ENCODE peak calls at places on chromosomes 2 and 18, in seven cellular contexts. One of them, this sample, is unnamed.

GRCh38 chr18:35756506-35757117 is 175.1 kb downstream of the GALNT1 start:
- DNase-seq in T-cell: peak
- DNase-seq in activated T-cell treated with anti-CD3 and anti-CD28 coated beads for 1 hour: peak
- DNase-seq in NCI-H146: peak
- DNase-seq in SHP77: peak
- DNase-seq in left ventricle myocardium inferior: no peak
- DNase-seq in anterior cingulate cortex: no peak
- DNase-seq in this sample: peak

GRCh38 chr2:19358242-19359020 is at the start of gene OSR1:
- DNase-seq in T-cell: no peak
- DNase-seq in activated T-cell treated with anti-CD3 and anti-CD28 coated beads for 1 hour: no peak
- DNase-seq in NCI-H146: no peak
- DNase-seq in SHP77: no peak
- DNase-seq in left ventricle myocardium inferior: peak
- DNase-seq in anterior cingulate cortex: no peak
- DNase-seq in this sample: no peak

GRCh38 chr18:62957885-62958472 is 242.6 kb downstream of the PHLPP1 start:
- DNase-seq in T-cell: peak
- DNase-seq in activated T-cell treated with anti-CD3 and anti-CD28 coated beads for 1 hour: peak
- DNase-seq in NCI-H146: peak
- DNase-seq in SHP77: peak
- DNase-seq in left ventricle myocardium inferior: no peak
- DNase-seq in anterior cingulate cortex: no peak
- DNase-seq in this sample: peak

GRCh38 chr2:191617589-191617988 is 60.3 kb upstream of the NABP1 start:
- DNase-seq in T-cell: peak
- DNase-seq in activated T-cell treated with anti-CD3 and anti-CD28 coated beads for 1 hour: peak
- DNase-seq in NCI-H146: no peak
- DNase-seq in SHP77: no peak
- DNase-seq in left ventricle myocardium inferior: no peak
- DNase-seq in anterior cingulate cortex: no peak
- DNase-seq in this sample: peak

GRCh38 chr2:225464346-225465025 is 65.0 kb downstream of the NYAP2 start:
- DNase-seq in T-cell: no peak
- DNase-seq in activated T-cell treated with anti-CD3 and anti-CD28 coated beads for 1 hour: no peak
- DNase-seq in NCI-H146: no peak
- DNase-seq in SHP77: peak
- DNase-seq in left ventricle myocardium inferior: no peak
- DNase-seq in anterior cingulate cortex: no peak
- DNase-seq in this sample: peak

GRCh38 chr18:23495723-23496440 is 7.4 kb upstream of the RMC1 start:
- DNase-seq in T-cell: no peak
- DNase-seq in activated T-cell treated with anti-CD3 and anti-CD28 coated beads for 1 hour: no peak
- DNase-seq in NCI-H146: peak
- DNase-seq in SHP77: peak
- DNase-seq in left ventricle myocardium inferior: peak
- DNase-seq in anterior cingulate cortex: no peak
- DNase-seq in this sample: no peak

GRCh38 chr2:182668671-182669070 is 47.4 kb upstream of the DNAJC10 start:
- DNase-seq in T-cell: no peak
- DNase-seq in activated T-cell treated with anti-CD3 and anti-CD28 coated beads for 1 hour: no peak
- DNase-seq in NCI-H146: peak
- DNase-seq in SHP77: peak
- DNase-seq in left ventricle myocardium inferior: no peak
- DNase-seq in anterior cingulate cortex: no peak
- DNase-seq in this sample: no peak

GRCh38 chr2:109217362-109218086 is 88.5 kb downstream of the SH3RF3 start:
- DNase-seq in T-cell: no peak
- DNase-seq in activated T-cell treated with anti-CD3 and anti-CD28 coated beads for 1 hour: no peak
- DNase-seq in NCI-H146: no peak
- DNase-seq in SHP77: no peak
- DNase-seq in left ventricle myocardium inferior: no peak
- DNase-seq in anterior cingulate cortex: no peak
- DNase-seq in this sample: no peak

GRCh38 chr18:23593720-23594119 is 7.4 kb upstream of the NPC1 start:
- DNase-seq in T-cell: no peak
- DNase-seq in activated T-cell treated with anti-CD3 and anti-CD28 coated beads for 1 hour: no peak
- DNase-seq in NCI-H146: no peak
- DNase-seq in SHP77: no peak
- DNase-seq in left ventricle myocardium inferior: no peak
- DNase-seq in anterior cingulate cortex: no peak
- DNase-seq in this sample: no peak

GRCh38 chr2:147630585-147630984 is 214.2 kb upstream of the ACVR2A start:
- DNase-seq in T-cell: no peak
- DNase-seq in activated T-cell treated with anti-CD3 and anti-CD28 coated beads for 1 hour: no peak
- DNase-seq in NCI-H146: no peak
- DNase-seq in SHP77: no peak
- DNase-seq in left ventricle myocardium inferior: no peak
- DNase-seq in anterior cingulate cortex: no peak
- DNase-seq in this sample: no peak

GRCh38 chr2:68765739-68766377 is 31.2 kb downstream of the ARHGAP25 start:
- DNase-seq in T-cell: no peak
- DNase-seq in activated T-cell treated with anti-CD3 and anti-CD28 coated beads for 1 hour: no peak
- DNase-seq in NCI-H146: no peak
- DNase-seq in SHP77: no peak
- DNase-seq in left ventricle myocardium inferior: no peak
- DNase-seq in anterior cingulate cortex: no peak
- DNase-seq in this sample: no peak

GRCh38 chr2:139317259-139317658 is 537.1 kb upstream of the NXPH2 start:
- DNase-seq in T-cell: no peak
- DNase-seq in activated T-cell treated with anti-CD3 and anti-CD28 coated beads for 1 hour: no peak
- DNase-seq in NCI-H146: no peak
- DNase-seq in SHP77: no peak
- DNase-seq in left ventricle myocardium inferior: no peak
- DNase-seq in anterior cingulate cortex: no peak
- DNase-seq in this sample: no peak

GRCh38 chr2:219399716-219400478 is 12.2 kb upstream of the DNPEP start:
- DNase-seq in T-cell: no peak
- DNase-seq in activated T-cell treated with anti-CD3 and anti-CD28 coated beads for 1 hour: no peak
- DNase-seq in NCI-H146: peak
- DNase-seq in SHP77: no peak
- DNase-seq in left ventricle myocardium inferior: no peak
- DNase-seq in anterior cingulate cortex: no peak
- DNase-seq in this sample: no peak

GRCh38 chr2:148814853-148815419 is 60.1 kb upstream of the KIF5C start:
- DNase-seq in T-cell: no peak
- DNase-seq in activated T-cell treated with anti-CD3 and anti-CD28 coated beads for 1 hour: no peak
- DNase-seq in NCI-H146: no peak
- DNase-seq in SHP77: no peak
- DNase-seq in left ventricle myocardium inferior: no peak
- DNase-seq in anterior cingulate cortex: no peak
- DNase-seq in this sample: no peak

GRCh38 chr2:215750763-215751162 is 262.6 kb downstream of the MREG start:
- DNase-seq in T-cell: peak
- DNase-seq in activated T-cell treated with anti-CD3 and anti-CD28 coated beads for 1 hour: no peak
- DNase-seq in NCI-H146: no peak
- DNase-seq in SHP77: no peak
- DNase-seq in left ventricle myocardium inferior: no peak
- DNase-seq in anterior cingulate cortex: no peak
- DNase-seq in this sample: no peak

GRCh38 chr2:49306925-49307324 is 152.6 kb upstream of the FSHR start:
- DNase-seq in T-cell: no peak
- DNase-seq in activated T-cell treated with anti-CD3 and anti-CD28 coated beads for 1 hour: no peak
- DNase-seq in NCI-H146: peak
- DNase-seq in SHP77: no peak
- DNase-seq in left ventricle myocardium inferior: no peak
- DNase-seq in anterior cingulate cortex: no peak
- DNase-seq in this sample: no peak

GRCh38 chr2:96336873-96337272 is 1.3 kb downstream of the NCAPH start:
- DNase-seq in T-cell: no peak
- DNase-seq in activated T-cell treated with anti-CD3 and anti-CD28 coated beads for 1 hour: no peak
- DNase-seq in NCI-H146: no peak
- DNase-seq in SHP77: no peak
- DNase-seq in left ventricle myocardium inferior: no peak
- DNase-seq in anterior cingulate cortex: no peak
- DNase-seq in this sample: no peak

GRCh38 chr2:146821836-146822316 is 1023.0 kb upstream of the ACVR2A start:
- DNase-seq in T-cell: no peak
- DNase-seq in activated T-cell treated with anti-CD3 and anti-CD28 coated beads for 1 hour: no peak
- DNase-seq in NCI-H146: no peak
- DNase-seq in SHP77: no peak
- DNase-seq in left ventricle myocardium inferior: no peak
- DNase-seq in anterior cingulate cortex: no peak
- DNase-seq in this sample: no peak

GRCh38 chr2:156565066-156565710 is 129.0 kb downstream of the GPD2 start:
- DNase-seq in T-cell: no peak
- DNase-seq in activated T-cell treated with anti-CD3 and anti-CD28 coated beads for 1 hour: no peak
- DNase-seq in NCI-H146: no peak
- DNase-seq in SHP77: no peak
- DNase-seq in left ventricle myocardium inferior: no peak
- DNase-seq in anterior cingulate cortex: no peak
- DNase-seq in this sample: no peak

GRCh38 chr2:207163815-207164747 is 1.7 kb downstream of the KLF7 start:
- DNase-seq in T-cell: no peak
- DNase-seq in activated T-cell treated with anti-CD3 and anti-CD28 coated beads for 1 hour: no peak
- DNase-seq in NCI-H146: peak
- DNase-seq in SHP77: no peak
- DNase-seq in left ventricle myocardium inferior: peak
- DNase-seq in anterior cingulate cortex: peak
- DNase-seq in this sample: peak

GRCh38 chr2:195251221-195251620 is 405.8 kb upstream of the SLC39A10 start:
- DNase-seq in T-cell: no peak
- DNase-seq in activated T-cell treated with anti-CD3 and anti-CD28 coated beads for 1 hour: no peak
- DNase-seq in NCI-H146: no peak
- DNase-seq in SHP77: no peak
- DNase-seq in left ventricle myocardium inferior: no peak
- DNase-seq in anterior cingulate cortex: no peak
- DNase-seq in this sample: no peak

GRCh38 chr2:113980946-113981345 is 91.1 kb downstream of the ACTR3 start:
- DNase-seq in T-cell: no peak
- DNase-seq in activated T-cell treated with anti-CD3 and anti-CD28 coated beads for 1 hour: no peak
- DNase-seq in NCI-H146: no peak
- DNase-seq in SHP77: no peak
- DNase-seq in left ventricle myocardium inferior: peak
- DNase-seq in anterior cingulate cortex: no peak
- DNase-seq in this sample: no peak

GRCh38 chr2:120579916-120580685 is 155.6 kb upstream of the GLI2 start:
- DNase-seq in T-cell: no peak
- DNase-seq in activated T-cell treated with anti-CD3 and anti-CD28 coated beads for 1 hour: no peak
- DNase-seq in NCI-H146: no peak
- DNase-seq in SHP77: no peak
- DNase-seq in left ventricle myocardium inferior: no peak
- DNase-seq in anterior cingulate cortex: no peak
- DNase-seq in this sample: no peak

GRCh38 chr2:64522843-64523428 is 1.2 kb upstream of the AFTPH start:
- DNase-seq in T-cell: peak
- DNase-seq in activated T-cell treated with anti-CD3 and anti-CD28 coated beads for 1 hour: peak
- DNase-seq in NCI-H146: peak
- DNase-seq in SHP77: peak
- DNase-seq in left ventricle myocardium inferior: peak
- DNase-seq in anterior cingulate cortex: no peak
- DNase-seq in this sample: peak

GRCh38 chr2:190948671-190949070 is 65.3 kb downstream of the STAT1 start:
- DNase-seq in T-cell: no peak
- DNase-seq in activated T-cell treated with anti-CD3 and anti-CD28 coated beads for 1 hour: no peak
- DNase-seq in NCI-H146: no peak
- DNase-seq in SHP77: no peak
- DNase-seq in left ventricle myocardium inferior: no peak
- DNase-seq in anterior cingulate cortex: no peak
- DNase-seq in this sample: no peak

GRCh38 chr2:113829270-113829669 is 60.6 kb upstream of the ACTR3 start:
- DNase-seq in T-cell: no peak
- DNase-seq in activated T-cell treated with anti-CD3 and anti-CD28 coated beads for 1 hour: no peak
- DNase-seq in NCI-H146: no peak
- DNase-seq in SHP77: no peak
- DNase-seq in left ventricle myocardium inferior: no peak
- DNase-seq in anterior cingulate cortex: no peak
- DNase-seq in this sample: no peak

GRCh38 chr2:182870227-182870626 is 3.8 kb upstream of the FRZB start:
- DNase-seq in T-cell: no peak
- DNase-seq in activated T-cell treated with anti-CD3 and anti-CD28 coated beads for 1 hour: no peak
- DNase-seq in NCI-H146: peak
- DNase-seq in SHP77: peak
- DNase-seq in left ventricle myocardium inferior: no peak
- DNase-seq in anterior cingulate cortex: no peak
- DNase-seq in this sample: peak

GRCh38 chr2:67684991-67685390 is 287.9 kb downstream of the ETAA1 start:
- DNase-seq in T-cell: no peak
- DNase-seq in activated T-cell treated with anti-CD3 and anti-CD28 coated beads for 1 hour: no peak
- DNase-seq in NCI-H146: no peak
- DNase-seq in SHP77: no peak
- DNase-seq in left ventricle myocardium inferior: no peak
- DNase-seq in anterior cingulate cortex: no peak
- DNase-seq in this sample: no peak

GRCh38 chr2:105397959-105398521 is 811 bp downstream of the FHL2 start:
- DNase-seq in T-cell: no peak
- DNase-seq in activated T-cell treated with anti-CD3 and anti-CD28 coated beads for 1 hour: no peak
- DNase-seq in NCI-H146: no peak
- DNase-seq in SHP77: peak
- DNase-seq in left ventricle myocardium inferior: no peak
- DNase-seq in anterior cingulate cortex: no peak
- DNase-seq in this sample: no peak

GRCh38 chr2:120436885-120437603 is 91.1 kb downstream of the INHBB start:
- DNase-seq in T-cell: no peak
- DNase-seq in activated T-cell treated with anti-CD3 and anti-CD28 coated beads for 1 hour: no peak
- DNase-seq in NCI-H146: no peak
- DNase-seq in SHP77: peak
- DNase-seq in left ventricle myocardium inferior: no peak
- DNase-seq in anterior cingulate cortex: no peak
- DNase-seq in this sample: no peak

GRCh38 chr18:49476664-49477411 is 10.2 kb downstream of the C18orf32 start:
- DNase-seq in T-cell: no peak
- DNase-seq in activated T-cell treated with anti-CD3 and anti-CD28 coated beads for 1 hour: no peak
- DNase-seq in NCI-H146: no peak
- DNase-seq in SHP77: no peak
- DNase-seq in left ventricle myocardium inferior: no peak
- DNase-seq in anterior cingulate cortex: no peak
- DNase-seq in this sample: no peak

GRCh38 chr2:14424478-14425390 is 207.8 kb upstream of the LRATD1 start:
- DNase-seq in T-cell: no peak
- DNase-seq in activated T-cell treated with anti-CD3 and anti-CD28 coated beads for 1 hour: no peak
- DNase-seq in NCI-H146: no peak
- DNase-seq in SHP77: no peak
- DNase-seq in left ventricle myocardium inferior: no peak
- DNase-seq in anterior cingulate cortex: no peak
- DNase-seq in this sample: no peak

GRCh38 chr2:45134726-45135125 is 125.5 kb upstream of the SIX2 start:
- DNase-seq in T-cell: no peak
- DNase-seq in activated T-cell treated with anti-CD3 and anti-CD28 coated beads for 1 hour: no peak
- DNase-seq in NCI-H146: no peak
- DNase-seq in SHP77: no peak
- DNase-seq in left ventricle myocardium inferior: no peak
- DNase-seq in anterior cingulate cortex: no peak
- DNase-seq in this sample: peak

GRCh38 chr2:86825728-86826386 is 35.1 kb upstream of the CD8A start:
- DNase-seq in T-cell: peak
- DNase-seq in activated T-cell treated with anti-CD3 and anti-CD28 coated beads for 1 hour: peak
- DNase-seq in NCI-H146: no peak
- DNase-seq in SHP77: no peak
- DNase-seq in left ventricle myocardium inferior: no peak
- DNase-seq in anterior cingulate cortex: no peak
- DNase-seq in this sample: peak

GRCh38 chr18:79533146-79533545 is 137.4 kb downstream of the NFATC1 start:
- DNase-seq in T-cell: no peak
- DNase-seq in activated T-cell treated with anti-CD3 and anti-CD28 coated beads for 1 hour: no peak
- DNase-seq in NCI-H146: no peak
- DNase-seq in SHP77: no peak
- DNase-seq in left ventricle myocardium inferior: no peak
- DNase-seq in anterior cingulate cortex: no peak
- DNase-seq in this sample: no peak

GRCh38 chr18:46434629-46435028 is 222.4 kb downstream of the LOXHD1 start:
- DNase-seq in T-cell: no peak
- DNase-seq in activated T-cell treated with anti-CD3 and anti-CD28 coated beads for 1 hour: no peak
- DNase-seq in NCI-H146: no peak
- DNase-seq in SHP77: no peak
- DNase-seq in left ventricle myocardium inferior: no peak
- DNase-seq in anterior cingulate cortex: no peak
- DNase-seq in this sample: no peak

GRCh38 chr2:4673025-4673489 is 969.7 kb downstream of the DCDC2C start:
- DNase-seq in T-cell: no peak
- DNase-seq in activated T-cell treated with anti-CD3 and anti-CD28 coated beads for 1 hour: no peak
- DNase-seq in NCI-H146: peak
- DNase-seq in SHP77: peak
- DNase-seq in left ventricle myocardium inferior: no peak
- DNase-seq in anterior cingulate cortex: no peak
- DNase-seq in this sample: no peak

GRCh38 chr2:41647468-41648042 is 400.3 kb upstream of the PKDCC start:
- DNase-seq in T-cell: no peak
- DNase-seq in activated T-cell treated with anti-CD3 and anti-CD28 coated beads for 1 hour: no peak
- DNase-seq in NCI-H146: no peak
- DNase-seq in SHP77: no peak
- DNase-seq in left ventricle myocardium inferior: no peak
- DNase-seq in anterior cingulate cortex: no peak
- DNase-seq in this sample: no peak

This sample was measured in CD4-positive, CD25-positive, alpha-beta regulatory T cell.